ENCODE peak calls at places on chromosome 14, in five cellular contexts. S, I, H, B and R are unnamed samples.

GRCh38 chr14:104238424-104239184 is 100.2 kb downstream of the KIF26A start:
- DNase-seq in H (no peak), I (no peak), B (no peak), S (no peak), R (no peak)

GRCh38 chr14:43674273-43674672 is 832.8 kb downstream of the FSCB start:
- DNase-seq in S (no peak), B (no peak), H (no peak), I (no peak), R (no peak)

GRCh38 chr14:36295642-36296627 is 24.5 kb downstream of the MBIP start:
- DNase-seq in H (no peak), S (no peak), I (no peak), B (no peak), R (no peak)

GRCh38 chr14:71620401-71620800 is 311.8 kb upstream of the RGS6 start:
- DNase-seq in I (no peak), H (no peak), B (no peak), S (no peak), R (no peak)

GRCh38 chr14:85359505-85359904 is 170.4 kb upstream of the FLRT2 start:
- DNase-seq in H (no peak), I (no peak), B (no peak), S (no peak), R (no peak)

GRCh38 chr14:58292192-58292591 is 6.2 kb upstream of the ARID4A start:
- DNase-seq in B (no peak), S (no peak), H (no peak), I (no peak), R (no peak)

GRCh38 chr14:21071225-21072041 is 1.3 kb downstream of the ARHGEF40 start:
- DNase-seq in I (no peak), H (peak), S (peak), B (peak), R (peak)

GRCh38 chr14:80621701-80622100 is 319.8 kb downstream of the CEP128 start:
- DNase-seq in S (no peak), I (no peak), B (no peak), H (peak), R (peak)

GRCh38 chr14:44417809-44418208 is 89.3 kb downstream of the FSCB start:
- DNase-seq in S (no peak), B (no peak), H (no peak), I (no peak), R (no peak)

GRCh38 chr14:64671591-64671990 is 32.6 kb upstream of the PLEKHG3 start:
- DNase-seq in S (no peak), H (peak), I (no peak), B (peak), R (peak)

GRCh38 chr14:20413785-20414117 is 450 bp upstream of the TEP1 start:
- DNase-seq in B (no peak), H (no peak), S (no peak), I (no peak), R (no peak)

GRCh38 chr14:81946808-81947798 is 413.4 kb upstream of the SEL1L start:
- DNase-seq in I (no peak), S (no peak), B (no peak), H (no peak), R (no peak)

GRCh38 chr14:71441142-71441541 is 491.1 kb upstream of the RGS6 start:
- DNase-seq in I (no peak), B (no peak), S (no peak), H (no peak), R (no peak)

GRCh38 chr14:92457018-92457565 is 56.5 kb upstream of the RIN3 start:
- DNase-seq in B (no peak), H (no peak), I (no peak), S (no peak), R (no peak)

GRCh38 chr14:91361236-91361811 is 56.3 kb downstream of the CCDC88C start:
- DNase-seq in H (peak), S (no peak), I (no peak), B (no peak), R (no peak)

GRCh38 chr14:99316281-99317163 is 44.5 kb upstream of the BCL11B start:
- DNase-seq in H (peak), B (no peak), I (no peak), S (no peak), R (peak)

GRCh38 chr14:72649603-72650227 is 244.2 kb downstream of the DPF3 start:
- DNase-seq in I (no peak), B (no peak), S (no peak), H (no peak), R (no peak)

GRCh38 chr14:74401504-74402241 is 24.3 kb downstream of the SYNDIG1L start:
- DNase-seq in B (peak), S (peak), I (no peak), H (no peak), R (no peak)

GRCh38 chr14:90760591-90761316 is 55.5 kb downstream of the TTC7B start:
- DNase-seq in I (no peak), S (no peak), H (peak), B (peak), R (peak)

GRCh38 chr14:53409289-53409688 is 256.2 kb upstream of the DDHD1 start:
- DNase-seq in S (no peak), B (no peak), I (no peak), H (no peak), R (no peak)

GRCh38 chr14:59425322-59425945 is 39.7 kb downstream of the GPR135 start:
- DNase-seq in S (no peak), B (no peak), H (no peak), I (no peak), R (no peak)

GRCh38 chr14:100979780-100980179 is 76.3 kb upstream of the RTL1 start:
- DNase-seq in B (no peak), I (no peak), H (no peak), S (no peak), R (peak)

GRCh38 chr14:70782361-70782760 is 27.0 kb downstream of the MAP3K9 start:
- DNase-seq in I (no peak), H (no peak), S (no peak), B (no peak), R (no peak)

GRCh38 chr14:54138354-54139038 is 181.9 kb upstream of the BMP4 start:
- DNase-seq in B (no peak), S (no peak), I (no peak), H (peak), R (no peak)

GRCh38 chr14:20578325-20578724 is 9.5 kb downstream of the RNASE11 start:
- DNase-seq in H (no peak), S (no peak), I (peak), B (no peak), R (no peak)

GRCh38 chr14:98858561-98858960 is 413.4 kb downstream of the BCL11B start:
- DNase-seq in S (no peak), B (no peak), H (no peak), I (no peak), R (no peak)

GRCh38 chr14:98623806-98624430 is 648.1 kb downstream of the BCL11B start:
- DNase-seq in S (no peak), B (no peak), H (no peak), I (no peak), R (no peak)

GRCh38 chr14:63174760-63175191 is 29.5 kb upstream of the RHOJ start:
- DNase-seq in B (peak), I (peak), S (no peak), H (peak), R (peak)

GRCh38 chr14:72451081-72451972 is 442.6 kb downstream of the DPF3 start:
- DNase-seq in H (no peak), I (no peak), S (peak), B (no peak), R (no peak)

GRCh38 chr14:24264298-24264697 is 1.3 kb upstream of the TGM1 start:
- DNase-seq in I (no peak), H (no peak), S (no peak), B (no peak), R (no peak)

GRCh38 chr14:91387135-91387849 is 30.3 kb downstream of the CCDC88C start:
- DNase-seq in I (no peak), B (no peak), S (no peak), H (no peak), R (no peak)

GRCh38 chr14:58899317-58899713 is 261.6 kb downstream of the DACT1 start:
- DNase-seq in S (no peak), I (no peak), H (no peak), B (no peak), R (peak)

GRCh38 chr14:31582286-31582691 is 21.1 kb downstream of the NUBPL start:
- DNase-seq in I (no peak), H (no peak), B (no peak), S (no peak), R (no peak)

GRCh38 chr14:79583738-79584405 is 627.4 kb downstream of the DIO2 start:
- DNase-seq in H (no peak), B (no peak), S (no peak), I (no peak), R (no peak)

GRCh38 chr14:73452341-73453191 is 5.8 kb downstream of the NUMB start:
- DNase-seq in H (no peak), S (no peak), B (no peak), I (no peak), R (no peak)

DNA sequence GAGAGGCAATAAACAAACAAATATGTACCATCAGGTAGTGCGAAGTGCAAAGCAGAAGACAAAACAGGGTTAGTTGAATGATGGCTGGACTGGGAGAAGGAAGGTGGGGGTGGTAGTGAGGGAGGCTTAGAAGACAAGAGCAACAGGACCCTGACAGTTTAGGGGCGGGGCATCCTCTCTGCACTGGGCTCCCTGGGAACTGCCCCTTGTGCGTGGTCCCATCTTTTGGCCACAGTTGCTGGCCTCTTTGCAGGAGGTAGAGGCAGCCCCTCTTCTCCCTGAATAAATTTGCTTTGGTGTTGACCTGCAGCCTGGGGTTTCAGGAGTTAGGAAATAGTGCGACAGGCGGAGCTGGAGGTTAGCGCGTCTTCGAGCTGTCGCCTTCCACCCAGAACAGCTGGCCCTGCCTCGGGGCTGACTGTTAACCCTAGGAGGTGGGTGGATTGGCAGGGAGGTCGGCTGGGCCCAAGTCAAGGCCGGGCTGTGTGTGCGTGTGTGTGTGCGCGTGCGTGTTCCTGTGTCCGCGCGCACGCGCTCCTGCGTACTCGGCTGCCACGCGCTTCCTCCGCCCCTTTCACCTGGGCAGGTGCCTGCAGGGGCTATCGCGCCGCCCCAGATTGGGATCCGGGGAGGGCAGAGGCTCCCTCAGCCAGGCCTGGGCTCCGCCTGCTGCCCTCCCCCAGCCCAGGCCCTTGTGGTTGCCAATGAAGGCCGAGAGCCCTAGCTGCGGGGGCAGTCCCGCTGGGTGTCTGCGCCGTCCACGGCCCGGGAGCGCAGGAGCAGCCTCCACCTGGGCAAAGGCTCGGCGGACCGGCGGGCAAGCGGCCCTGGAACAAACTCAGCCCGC is 180.8 kb downstream of the ADCK1 start:
- DNase-seq in S (no peak), H (no peak), I (no peak), B (no peak), R (no peak)
- TF ChIP-seq HDAC2 in S (no peak), H (no peak), I (peak), B (no peak), R (no peak)

GRCh38 chr14:88929656-88930436 is 105.4 kb downstream of the TTC8 start:
- DNase-seq in I (no peak), H (peak), B (peak), S (no peak), R (peak)
- TF ChIP-seq HDAC2 in I (no peak), H (no peak), B (no peak), S (no peak), R (no peak)

DNA sequence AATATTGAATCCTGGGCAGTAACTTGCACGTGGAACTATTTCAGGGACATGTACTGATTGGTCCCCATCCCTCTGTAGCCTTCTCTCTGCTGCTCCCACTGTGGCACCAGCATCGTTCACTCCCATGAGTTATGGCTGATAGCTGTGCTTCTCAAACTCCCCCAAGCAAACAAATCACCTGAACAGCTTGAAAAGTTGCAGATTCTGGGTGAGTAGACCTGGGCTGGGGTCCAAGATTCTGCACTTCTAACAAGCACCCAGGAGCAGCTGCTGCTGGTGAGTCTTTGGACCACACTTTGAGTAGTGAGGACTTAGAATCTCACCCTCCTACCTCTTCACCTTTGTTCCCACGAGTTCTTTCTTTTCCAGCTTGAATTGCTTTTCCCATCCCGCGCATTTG is 49.4 kb upstream of the ZFP36L1 start:
- DNase-seq in S (no peak), H (no peak), I (no peak), B (no peak), R (no peak)
- TF ChIP-seq HDAC2 in S (no peak), H (no peak), I (no peak), B (no peak), R (no peak)

GRCh38 chr14:96119947-96120346 is 80.8 kb downstream of the C14orf132 start:
- DNase-seq in S (no peak), H (no peak), I (no peak), B (no peak), R (no peak)
- TF ChIP-seq HDAC2 in S (no peak), H (no peak), I (no peak), B (no peak), R (no peak)

DNA sequence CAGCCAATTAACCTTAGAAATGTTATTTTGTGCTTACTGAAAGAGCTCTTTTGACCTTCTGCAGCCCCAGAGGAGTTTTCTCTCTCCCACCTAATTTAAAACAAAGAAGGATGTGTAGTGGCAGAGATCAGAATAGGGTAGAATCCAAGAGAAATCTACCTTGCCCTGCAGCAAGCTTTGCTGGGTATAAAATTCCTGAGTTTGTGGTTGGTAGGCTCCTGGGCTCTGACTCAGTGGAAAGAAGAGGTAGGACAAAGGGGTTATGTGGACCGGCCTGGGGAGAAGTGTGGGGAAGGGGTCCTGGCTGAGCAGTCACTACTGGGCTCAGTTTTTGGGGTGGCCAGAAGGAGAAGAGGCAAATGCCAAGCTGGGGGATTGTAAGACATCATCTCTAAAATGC is 46.8 kb downstream of the IRF2BPL start:
- DNase-seq in I (no peak), H (no peak), S (no peak), B (no peak), R (no peak)
- TF ChIP-seq HDAC2 in I (no peak), H (no peak), S (no peak), B (no peak), R (no peak)

GRCh38 chr14:22088614-22089359 is 415.2 kb upstream of the OR4E1 start:
- DNase-seq in S (no peak), I (no peak), H (no peak), B (no peak), R (no peak)
- TF ChIP-seq HDAC2 in S (no peak), I (no peak), H (no peak), B (no peak), R (no peak)